ENCODE peak calls at places on chromosome 1, in eight cellular contexts. Q is cardiac fibroblast; H is neural progenitor cell; B is memory B cell; L is BE2C; N is ACHN; M is GDM1; P is stimulated activated CD4-positive, alpha-beta T cell treated with anti-CD3 and anti-CD28 coated beads, Interleukin-15, amount 100 ng/mL, for 1 hour. E is an unnamed sample.

GRCh38 chr1:212470059-212470458 is 37.3 kb downstream of the NENF start:
- DNase-seq in Q (peak), H (no peak), B (no peak), L (no peak), N (peak), M (no peak), P (no peak), E (peak)

GRCh38 chr1:199551967-199552565 is 475.4 kb upstream of the NR5A2 start:
- DNase-seq in Q (peak), H (peak), B (peak), L (peak), N (peak), M (peak), P (no peak), E (no peak)

GRCh38 chr1:30722175-30722537 is 1.2 kb downstream of the MATN1 start:
- DNase-seq in Q (no peak), H (no peak), B (no peak), L (peak), N (peak), M (no peak), P (no peak), E (no peak)

GRCh38 chr1:180851995-180852887 is 60.5 kb upstream of the KIAA1614 start:
- DNase-seq in Q (no peak), H (no peak), B (no peak), L (no peak), N (no peak), M (no peak), P (no peak), E (no peak)

GRCh38 chr1:201426395-201427310 is 5.1 kb upstream of the TNNI1 start:
- DNase-seq in Q (no peak), H (no peak), B (no peak), L (no peak), N (no peak), M (no peak), P (no peak), E (no peak)

GRCh38 chr1:221747840-221748239 is 6.0 kb upstream of the DUSP10 start:
- DNase-seq in Q (no peak), H (no peak), B (no peak), L (no peak), N (no peak), M (no peak), P (no peak), E (no peak)

GRCh38 chr1:230919201-230919600 is 50.9 kb upstream of the C1orf198 start:
- DNase-seq in Q (no peak), H (no peak), B (no peak), L (no peak), N (no peak), M (no peak), P (no peak), E (no peak)

GRCh38 chr1:17875171-17875881 is 120.2 kb downstream of the ACTL8 start:
- DNase-seq in Q (peak), H (no peak), B (no peak), L (no peak), N (peak), M (no peak), P (no peak), E (no peak)

GRCh38 chr1:101239095-101240040 is 2.5 kb downstream of the S1PR1 start:
- DNase-seq in Q (no peak), H (no peak), B (no peak), L (no peak), N (no peak), M (no peak), P (no peak), E (no peak)

GRCh38 chr1:64505944-64506658 is 36.2 kb downstream of the CACHD1 start:
- DNase-seq in Q (no peak), H (no peak), B (no peak), L (no peak), N (no peak), M (no peak), P (no peak), E (peak)

GRCh38 chr1:24362982-24363614 is 43.9 kb downstream of the GRHL3 start:
- DNase-seq in Q (peak), H (no peak), B (no peak), L (no peak), N (peak), M (no peak), P (no peak), E (no peak)

GRCh38 chr1:35269989-35270289 is 1.4 kb downstream of the ZMYM4 start:
- DNase-seq in Q (no peak), H (no peak), B (no peak), L (no peak), N (no peak), M (no peak), P (no peak), E (no peak)

GRCh38 chr1:247506831-247507230 is 29.4 kb downstream of the OR2C3 start:
- DNase-seq in Q (no peak), H (no peak), B (no peak), L (no peak), N (no peak), M (no peak), P (no peak), E (no peak)

GRCh38 chr1:92882817-92883216 is 51.0 kb downstream of the RPL5 start:
- DNase-seq in Q (no peak), H (no peak), B (no peak), L (no peak), N (no peak), M (no peak), P (no peak), E (no peak)

GRCh38 chr1:65150583-65151263 is 2.7 kb downstream of the AK4 start:
- DNase-seq in Q (no peak), H (peak), B (no peak), L (no peak), N (no peak), M (no peak), P (no peak), E (no peak)

GRCh38 chr1:209354111-209354839 is 229.2 kb upstream of the CAMK1G start:
- DNase-seq in Q (peak), H (peak), B (peak), L (peak), N (peak), M (peak), P (no peak), E (peak)

GRCh38 chr1:172351347-172351746 is 69.1 kb upstream of the C1orf105 start:
- DNase-seq in Q (peak), H (no peak), B (no peak), L (no peak), N (no peak), M (no peak), P (no peak), E (no peak)

E was measured in breast epithelium.